ENCODE peak calls at places on chromosomes 3 and 15, in nine cellular contexts. A is cardiac fibroblast; G is A172; D is activated CD8-positive, alpha-beta memory T cell treated with anti-CD3 and anti-CD28 coated beads for 48 hours; H is RPMI8226; Y is HuH-7; U is activated gamma-delta T cell; W is mesothelial cell of epicardium; S is sigmoid colon. J is an unnamed sample.

GRCh38 chr3:14522768-14523167 is 17.4 kb downstream of the GRIP2 start:
- DNase-seq in A (no peak), G (no peak), D (no peak), H (no peak), Y (no peak), U (no peak), W (no peak), S (peak; percentile 40), J (no peak)

GRCh38 chr3:73452731-73453130 is 172.0 kb downstream of the PDZRN3 start:
- DNase-seq in A (no peak), G (no peak), D (no peak), H (no peak), Y (no peak), U (no peak), W (no peak), S (no peak), J (no peak)

GRCh38 chr3:29277249-29277648 is 3.6 kb upstream of the RBMS3 start:
- DNase-seq in A (no peak), G (no peak), D (no peak), H (no peak), Y (no peak), U (no peak), W (no peak), S (no peak), J (no peak)

GRCh38 chr3:128846501-128846900 is 32.9 kb upstream of the ACAD9 start:
- DNase-seq in A (no peak), G (no peak), D (no peak), H (no peak), Y (no peak), U (no peak), W (no peak), S (no peak), J (no peak)

GRCh38 chr3:55477306-55478010 is 9.6 kb downstream of the WNT5A start:
- DNase-seq in A (no peak), G (no peak), D (no peak), H (no peak), Y (no peak), U (no peak), W (no peak), S (no peak), J (no peak)

GRCh38 chr3:129001817-129002572 is 891 bp downstream of the EFCC1 start:
- DNase-seq in A (no peak), G (no peak), D (no peak), H (peak; percentile 65), Y (no peak), U (no peak), W (no peak), S (peak; percentile 60), J (no peak)

GRCh38 chr3:157531301-157531660 is 28.1 kb upstream of the VEPH1 start:
- DNase-seq in A (peak; percentile 85), G (peak; percentile 46), D (no peak), H (no peak), Y (no peak), U (no peak), W (no peak), S (no peak), J (no peak)

GRCh38 chr3:126108689-126109075 is 24.8 kb upstream of the SLC41A3 start:
- DNase-seq in A (no peak), G (no peak), D (no peak), H (no peak), Y (no peak), U (no peak), W (peak; percentile 9), S (no peak), J (no peak)

GRCh38 chr15:62715946-62716345 is 326.6 kb upstream of the TPM1 start:
- DNase-seq in A (no peak), G (no peak), D (no peak), H (no peak), Y (no peak), U (no peak), W (no peak), S (no peak), J (no peak)

GRCh38 chr3:141240290-141241247 is 8.9 kb downstream of the PXYLP1 start:
- DNase-seq in A (peak; percentile 56), G (peak; percentile 49), D (no peak), H (no peak), Y (no peak), U (no peak), W (no peak), S (no peak), J (no peak)

GRCh38 chr3:129501630-129502029 is 26.8 kb upstream of the RHO start:
- DNase-seq in A (no peak), G (no peak), D (no peak), H (no peak), Y (no peak), U (no peak), W (no peak), S (no peak), J (no peak)

GRCh38 chr15:42498212-42499038 is 3.0 kb downstream of the SNAP23 start:
- DNase-seq in A (no peak), G (no peak), D (no peak), H (no peak), Y (no peak), U (no peak), W (no peak), S (no peak), J (no peak)

GRCh38 chr3:112126501-112126900 is 6.5 kb downstream of the GCSAM start:
- DNase-seq in A (no peak), G (no peak), D (no peak), H (no peak), Y (no peak), U (no peak), W (no peak), S (no peak), J (no peak)

GRCh38 chr3:45664558-45664957 is 24.6 kb upstream of the SACM1L start:
- DNase-seq in A (no peak), G (no peak), D (no peak), H (no peak), Y (no peak), U (peak; percentile 46), W (no peak), S (no peak), J (peak; percentile 46)

GRCh38 chr3:169390741-169391300 is 272.7 kb downstream of the MECOM start:
- DNase-seq in A (peak; percentile 28), G (no peak), D (no peak), H (no peak), Y (no peak), U (no peak), W (no peak), S (no peak), J (no peak)

GRCh38 chr3:171690291-171690690 is 120.0 kb downstream of the PLD1 start:
- DNase-seq in A (no peak), G (no peak), D (no peak), H (no peak), Y (no peak), U (no peak), W (no peak), S (no peak), J (no peak)

GRCh38 chr3:170760174-170760526 is 109.8 kb downstream of the RPL22L1 start:
- DNase-seq in A (no peak), G (no peak), D (no peak), H (no peak), Y (no peak), U (no peak), W (no peak), S (no peak), J (no peak)

GRCh38 chr3:167394003-167394402 is 13.9 kb upstream of the ZBBX start:
- DNase-seq in A (no peak), G (no peak), D (no peak), H (no peak), Y (no peak), U (no peak), W (no peak), S (no peak), J (no peak)

GRCh38 chr3:152998554-152998953 is 163.5 kb upstream of the RAP2B start:
- DNase-seq in A (no peak), G (no peak), D (no peak), H (no peak), Y (no peak), U (no peak), W (no peak), S (no peak), J (no peak)

GRCh38 chr3:171811913-171812321 is 1.6 kb upstream of the PLD1 start:
- DNase-seq in A (peak; percentile 89), G (peak; percentile 61), D (no peak), H (no peak), Y (no peak), U (no peak), W (no peak), S (peak; percentile 79), J (no peak)

GRCh38 chr3:193598202-193598601 is 5.2 kb downstream of the OPA1 start:
- DNase-seq in A (no peak), G (no peak), D (no peak), H (no peak), Y (no peak), U (no peak), W (no peak), S (no peak), J (no peak)

GRCh38 chr15:100020614-100021013 is 287.4 kb upstream of the LYSMD4 start:
- DNase-seq in A (no peak), G (no peak), D (no peak), H (no peak), Y (no peak), U (no peak), W (no peak), S (no peak), J (no peak)

GRCh38 chr3:127448161-127448561 is 142.4 kb downstream of the TPRA1 start:
- DNase-seq in A (no peak), G (peak; percentile 16), D (no peak), H (no peak), Y (no peak), U (no peak), W (no peak), S (peak; percentile 13), J (no peak)

GRCh38 chr3:169542347-169542751 is 121.2 kb downstream of the MECOM start:
- DNase-seq in A (peak; percentile 67), G (no peak), D (no peak), H (no peak), Y (no peak), U (no peak), W (no peak), S (no peak), J (no peak)

GRCh38 chr3:152405915-152406802 is 137.4 kb downstream of the MBNL1 start:
- DNase-seq in A (peak; percentile 96), G (peak; percentile 25), D (no peak), H (no peak), Y (peak; percentile 7), U (no peak), W (no peak), S (no peak), J (no peak)

GRCh38 chr15:70328137-70329115 is 230.7 kb upstream of the TLE3 start:
- DNase-seq in A (peak; percentile 84), G (peak; percentile 29), D (no peak), H (peak; percentile 91), Y (no peak), U (no peak), W (peak; percentile 35), S (peak; percentile 83), J (no peak)

GRCh38 chr3:170522171-170522570 is 63.7 kb downstream of the SLC7A14 start:
- DNase-seq in A (no peak), G (no peak), D (no peak), H (no peak), Y (no peak), U (no peak), W (no peak), S (no peak), J (no peak)

GRCh38 chr3:59327324-59327939 is 277.6 kb upstream of the CFAP20DC start:
- DNase-seq in A (peak; percentile 57), G (peak; percentile 78), D (no peak), H (no peak), Y (no peak), U (no peak), W (no peak), S (no peak), J (no peak)

GRCh38 chr3:103169289-103169688 is 734.5 kb downstream of the ZPLD1 start:
- DNase-seq in A (no peak), G (peak; percentile 56), D (no peak), H (no peak), Y (no peak), U (no peak), W (no peak), S (no peak), J (no peak)

GRCh38 chr3:106542101-106542769 is 673.4 kb upstream of the CBLB start:
- DNase-seq in A (peak; percentile 43), G (no peak), D (no peak), H (no peak), Y (no peak), U (no peak), W (no peak), S (no peak), J (no peak)

GRCh38 chr3:61521229-61521628 is 40.1 kb upstream of the PTPRG start:
- DNase-seq in A (no peak), G (no peak), D (no peak), H (no peak), Y (no peak), U (no peak), W (no peak), S (no peak), J (no peak)

J was measured in T-helper 9 cell.